ENCODE peak calls at places on chromosomes 6 and 20, in four cellular contexts. K is sigmoid colon, Q is endothelial cell, A is pancreas. B is an unnamed sample.

GRCh38 chr6:89777455-89777854 is 42.1 kb downstream of the MDN1 start:
- DNase-seq in Q (no peak), K (no peak), A (no peak), B (no peak)

GRCh38 chr20:25083773-25084615 is 2.1 kb upstream of the VSX1 start:
- DNase-seq in K (no peak), Q (no peak), A (peak; percentile 60), B (no peak)

GRCh38 chr20:13422637-13423036 is 201.6 kb downstream of the ISM1 start:
- DNase-seq in K (no peak), Q (no peak), A (no peak), B (no peak)

GRCh38 chr6:31771992-31772358 is 5.2 kb downstream of the VWA7 start:
- DNase-seq in Q (no peak), K (no peak), A (no peak), B (no peak)

GRCh38 chr6:79733388-79733787 is 102.3 kb downstream of the SH3BGRL2 start:
- DNase-seq in A (no peak), Q (no peak), K (no peak), B (no peak)

GRCh38 chr6:165746331-165746730 is 83.3 kb upstream of the PDE10A start:
- DNase-seq in K (no peak), Q (no peak), A (no peak), B (no peak)

GRCh38 chr6:149044394-149044965 is 273.0 kb upstream of the TAB2 start:
- DNase-seq in A (no peak), Q (no peak), K (no peak), B (no peak)

GRCh38 chr6:117933471-117933870 is 26.4 kb downstream of the SLC35F1 start:
- DNase-seq in A (no peak), Q (no peak), K (no peak), B (no peak)

GRCh38 chr6:157981132-157981394 is 600 bp upstream of the SYNJ2 start:
- DNase-seq in Q (no peak), K (peak; percentile 72), A (no peak), B (no peak)

GRCh38 chr6:147395158-147395557 is 113.3 kb upstream of the SAMD5 start:
- DNase-seq in Q (no peak), K (no peak), A (no peak), B (no peak)

GRCh38 chr6:77620290-77620882 is 32.5 kb upstream of the MEI4 start:
- DNase-seq in A (no peak), K (no peak), Q (peak; percentile 44), B (no peak)

GRCh38 chr6:163423696-163424095 is 9.2 kb downstream of the QKI start:
- DNase-seq in A (no peak), Q (no peak), K (no peak), B (no peak)

GRCh38 chr20:24469116-24470030 is at the start of gene SYNDIG1:
- DNase-seq in Q (peak; percentile 59), A (no peak), K (peak; percentile 48), B (no peak)

GRCh38 chr6:105501945-105502344 is 99.1 kb upstream of the PREP start:
- DNase-seq in Q (no peak), A (no peak), K (no peak), B (no peak)

GRCh38 chr6:10425973-10426780 is 11.3 kb upstream of the TFAP2A start:
- DNase-seq in K (no peak), Q (peak; percentile 45), A (peak; percentile 44), B (no peak)

GRCh38 chr6:113696960-113697359 is 160.2 kb upstream of the MARCKS start:
- DNase-seq in A (no peak), K (no peak), Q (no peak), B (no peak)

GRCh38 chr20:32386091-32386490 is 28.0 kb downstream of the ASXL1 start:
- DNase-seq in A (no peak), Q (no peak), K (no peak), B (no peak)

GRCh38 chr6:102553214-102553613 is 1159.7 kb downstream of the GRIK2 start:
- DNase-seq in K (no peak), A (no peak), Q (no peak), B (no peak)

GRCh38 chr6:16414205-16414604 is 175.8 kb downstream of the GMPR start:
- DNase-seq in K (no peak), Q (no peak), A (no peak), B (no peak)

GRCh38 chr6:169452117-169452868 is 198.6 kb upstream of the THBS2 start:
- DNase-seq in Q (no peak), K (peak; percentile 94), A (no peak), B (no peak)

GRCh38 chr6:30490031-30490876 is 945 bp downstream of the HLA-E start:
- DNase-seq in A (peak; percentile 73), Q (peak; percentile 68), K (peak; percentile 87), B (peak; percentile 66)

GRCh38 chr6:107082045-107082444 is 33.3 kb downstream of the BEND3 start:
- DNase-seq in Q (no peak), A (no peak), K (peak; percentile 5), B (no peak)
- TF ChIP-seq CTCF in Q (no peak), A (no peak), K (no peak), B (no peak)

GRCh38 chr20:36591854-36592641 is 13.5 kb upstream of the RAB5IF start:
- DNase-seq in K (no peak), Q (peak; percentile 43), A (no peak), B (no peak)
- TF ChIP-seq CTCF in K (no peak), Q (no peak), A (no peak), B (no peak)

DNA sequence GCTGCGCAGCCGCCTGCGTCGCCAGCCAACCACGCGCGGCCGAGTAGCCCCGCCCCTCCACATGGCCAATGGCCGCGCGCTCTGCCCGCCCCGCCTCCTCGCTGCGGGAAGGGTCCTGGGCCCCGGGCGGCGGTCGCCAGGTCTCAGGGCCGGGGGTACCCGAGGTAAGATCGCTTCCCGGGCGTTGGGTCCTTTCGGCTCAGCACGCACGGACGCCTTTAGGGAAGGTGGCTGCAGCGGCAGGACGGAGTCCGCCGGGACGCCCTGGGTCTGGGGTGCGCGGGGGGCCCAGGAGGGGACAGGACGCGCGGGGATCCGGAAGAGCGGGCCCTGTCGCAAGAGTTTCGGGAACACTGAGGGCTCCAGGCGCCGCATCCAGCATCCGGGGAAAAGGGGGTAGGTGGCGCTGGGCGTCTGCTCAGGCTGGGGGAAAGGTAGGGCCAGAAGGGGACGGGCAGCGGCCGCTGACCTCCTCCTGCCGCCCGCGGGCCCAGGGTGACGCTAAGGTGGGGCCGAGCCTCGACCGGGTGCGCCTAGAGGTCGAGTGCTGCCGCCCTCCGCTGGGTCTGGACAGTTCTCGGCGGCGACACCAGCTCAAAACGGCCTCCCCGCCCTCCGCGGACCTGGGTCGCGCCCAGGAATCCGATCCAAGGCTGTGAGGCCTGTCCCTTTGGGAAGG is at the start of gene MAVS:
- DNase-seq in Q (peak; percentile 90), A (peak; percentile 91), K (peak; percentile 94), B (peak; percentile 85)
- TF ChIP-seq CTCF in Q (no peak), A (no peak), K (no peak), B (no peak)

GRCh38 chr20:37282558-37282957 is 6.9 kb upstream of the MANBAL start:
- DNase-seq in K (peak; percentile 82), Q (peak; percentile 18), A (no peak), B (no peak)
- TF ChIP-seq CTCF in K (peak; percentile 68), Q (no peak), A (no peak), B (no peak)

GRCh38 chr6:98831057-98832031 is 3.0 kb upstream of the POU3F2 start:
- DNase-seq in K (no peak), A (peak; percentile 22), Q (peak; percentile 23), B (no peak)

GRCh38 chr6:98834060-98835031 is at the start of gene POU3F2:
- DNase-seq in Q (peak; percentile 86), K (peak; percentile 77), A (peak; percentile 73), B (peak; percentile 48)

GRCh38 chr6:98835149-98836024 is 1.0 kb downstream of the POU3F2 start:
- DNase-seq in A (no peak), Q (peak; percentile 35), K (peak; percentile 55), B (no peak)

GRCh38 chr6:98832282-98833100 is 1.9 kb upstream of the POU3F2 start:
- DNase-seq in A (no peak), K (peak; percentile 54), Q (peak; percentile 27), B (no peak)

GRCh38 chr6:98833101-98834059 is 994 bp upstream of the POU3F2 start:
- DNase-seq in A (peak; percentile 33), K (peak; percentile 64), Q (peak; percentile 47), B (no peak)
- TF ChIP-seq CTCF in A (no peak), K (no peak), Q (no peak), B (no peak)

GRCh38 chr20:9440891-9441290 is 73.5 kb upstream of the LAMP5 start:
- DNase-seq in Q (no peak), K (no peak), A (no peak), B (no peak)
- TF ChIP-seq CTCF in Q (no peak), K (no peak), A (no peak), B (no peak)

B was measured in activated B cell treated with CpG ODN at 0.5 μM for 24 hours.